ENCODE peak calls at places on chromosomes 7 and 10, in eight cellular contexts. D is NCI-H1436 treated with DMSO at 0.1 percent for 48 hours; R is memory B cell; Z is activated T-cell treated with anti-CD3 and anti-CD28 coated beads, Interleukin-2, amount 50 U/mL, for 72 hours; A is RWPE1; P is GM12891; E is CD4-positive, alpha-beta T cell; G is sciatic nerve. J is an unnamed sample.

GRCh38 chr7:4080954-4081353 is 601.1 kb upstream of the FOXK1 start:
- DNase-seq in D (no peak), R (no peak), Z (no peak), A (no peak), P (no peak), E (no peak), G (no peak), J (no peak)

GRCh38 chr10:113080621-113081229 is 130.7 kb downstream of the TCF7L2 start:
- DNase-seq in D (no peak), R (no peak), Z (no peak), A (no peak), P (no peak), E (no peak), G (no peak), J (no peak)

GRCh38 chr10:93062499-93063216 is 2.1 kb downstream of the CYP26C1 start:
- DNase-seq in D (no peak), R (no peak), Z (peak), A (no peak), P (peak), E (peak), G (no peak), J (no peak)

GRCh38 chr7:116592445-116592844 is 67.6 kb downstream of the CAV1 start:
- DNase-seq in D (no peak), R (no peak), Z (no peak), A (no peak), P (no peak), E (no peak), G (no peak), J (no peak)

GRCh38 chr10:2791774-2792443 is 275.4 kb upstream of the PFKP start:
- DNase-seq in D (no peak), R (no peak), Z (peak), A (no peak), P (no peak), E (no peak), G (no peak), J (no peak)

GRCh38 chr7:75054744-75055527 is 18.7 kb downstream of the RCC1L start:
- DNase-seq in D (no peak), R (no peak), Z (no peak), A (no peak), P (no peak), E (no peak), G (no peak), J (peak)

GRCh38 chr10:78529262-78529661 is 495.6 kb downstream of the RPS24 start:
- DNase-seq in D (peak), R (no peak), Z (no peak), A (no peak), P (no peak), E (no peak), G (peak), J (no peak)

GRCh38 chr7:44729949-44730590 is 18.6 kb upstream of the ZMIZ2 start:
- DNase-seq in D (no peak), R (no peak), Z (no peak), A (no peak), P (no peak), E (no peak), G (no peak), J (no peak)

GRCh38 chr10:52383088-52383487 is 69.0 kb downstream of the DKK1 start:
- DNase-seq in D (no peak), R (no peak), Z (no peak), A (no peak), P (no peak), E (no peak), G (no peak), J (no peak)

GRCh38 chr10:46520381-46520780 is 36.1 kb downstream of the GPRIN2 start:
- DNase-seq in D (no peak), R (no peak), Z (no peak), A (no peak), P (no peak), E (no peak), G (peak), J (no peak)

GRCh38 chr10:100986952-100987684 is at the start of the genes MRPL43 and TWNK:
- DNase-seq in D (no peak), R (peak), Z (peak), A (peak), P (peak), E (peak), G (peak), J (no peak)